ENCODE peak calls at places on chromosomes 12 and 14, in four cellular contexts. H is HEK293T; Q is activated naive CD8-positive, alpha-beta T cell treated with anti-CD3 and anti-CD28 coated beads, Interleukin-2, amount 50 U/mL, for 24 hours; R is activated T-helper 1 cell treated with anti-CD3 and anti-CD28 coated beads, Interleukin-2, amount 50 U/mL, for 16 hours. E is an unnamed sample.
A peak's percentile ranks its signal among the peaks of the same experiment; 100 is the strongest.

GRCh38 chr12:121934318-121934682 is 15.9 kb downstream of the CFAP251 start:
- DNase-seq in H (no peak), Q (no peak), R (no peak), E (no peak)

GRCh38 chr14:73810478-73811163 is 41.0 kb upstream of the PTGR2 start:
- DNase-seq in H (no peak), Q (no peak), R (no peak), E (no peak)

GRCh38 chr14:55581011-55581806 is 1.2 kb downstream of the KTN1 start:
- DNase-seq in H (peak; percentile 45), Q (peak; percentile 58), R (peak; percentile 15), E (no peak)

GRCh38 chr12:53538209-53538689 is 31.0 kb upstream of the NPFF start:
- DNase-seq in H (no peak), Q (no peak), R (no peak), E (no peak)

GRCh38 chr12:50625029-50625875 is 120.5 kb downstream of the DIP2B start:
- DNase-seq in H (no peak), Q (no peak), R (no peak), E (no peak)

GRCh38 chr14:47715330-47715729 is 39.9 kb upstream of the MDGA2 start:
- DNase-seq in H (no peak), Q (no peak), R (no peak), E (no peak)

GRCh38 chr14:60679566-60680258 is 30.4 kb upstream of the SIX1 start:
- DNase-seq in H (no peak), Q (no peak), R (no peak), E (no peak)

GRCh38 chr12:130603566-130603965 is 112.5 kb downstream of the RIMBP2 start:
- DNase-seq in H (no peak), Q (no peak), R (no peak), E (no peak)

GRCh38 chr14:37139710-37140109 is 32.7 kb downstream of the SLC25A21 start:
- DNase-seq in H (no peak), Q (no peak), R (no peak), E (no peak)

GRCh38 chr14:105465209-105466031 is 9.2 kb upstream of the CRIP2 start:
- DNase-seq in H (no peak), Q (no peak), R (no peak), E (no peak)

GRCh38 chr12:132176358-132176919 is 32.2 kb downstream of the NOC4L start:
- DNase-seq in H (no peak), Q (no peak), R (no peak), E (no peak)

E was measured in mesothelial cell of epicardium.